ENCODE peak calls at places on chromosome 15, in five cellular contexts. J, H, Z, M and C are unnamed samples.

GRCh38 chr15:28191832-28192231 is 92.7 kb upstream of the OCA2 start:
- DNase-seq in H (no peak), Z (peak), J (peak), M (no peak), C (peak)

GRCh38 chr15:101009176-101009575 is 90.0 kb downstream of the LRRK1 start:
- DNase-seq in J (no peak), M (no peak), H (no peak), Z (no peak), C (peak)

GRCh38 chr15:57259511-57260143 is 116.7 kb upstream of the CGNL1 start:
- DNase-seq in M (no peak), J (no peak), H (no peak), Z (no peak), C (peak)

GRCh38 chr15:31325432-31325975 is 1.1 kb upstream of the KLF13 start:
- DNase-seq in J (peak), Z (no peak), H (peak), M (peak), C (peak)

GRCh38 chr15:37517106-37517505 is 416.8 kb upstream of the MEIS2 start:
- DNase-seq in H (no peak), J (no peak), M (no peak), Z (no peak), C (no peak)

GRCh38 chr15:41480396-41481140 is 13.1 kb upstream of the ITPKA start:
- DNase-seq in M (no peak), H (no peak), J (no peak), Z (no peak), C (no peak)

GRCh38 chr15:62857411-62857853 is 185.1 kb upstream of the TPM1 start:
- DNase-seq in H (no peak), Z (no peak), J (peak), M (peak), C (no peak)

GRCh38 chr15:72423256-72423655 is 25.2 kb downstream of the TMEM202 start:
- DNase-seq in Z (no peak), J (no peak), H (no peak), M (no peak), C (no peak)